ENCODE peak calls at places on chromosomes 1 and 21, in four cellular contexts. U, M, Q and O are unnamed samples. For H3K4me1, the result is how much of the 10 kb centered on the place peaks cover.

GRCh38 chr1:18637553-18637960 is 6.9 kb downstream of the PAX7 start:
- DNase-seq in U (no peak), Q (no peak), M (no peak), O (no peak)

GRCh38 chr1:201499795-201500669 is 6.9 kb downstream of the CSRP1 start:
- DNase-seq in Q (peak), U (no peak), M (no peak), O (no peak)

GRCh38 chr1:115641762-115642167 is at the start of gene VANGL1:
- DNase-seq in U (peak), M (peak), Q (peak), O (no peak)

GRCh38 chr1:4554291-4554865 is 100.0 kb upstream of the AJAP1 start:
- DNase-seq in U (no peak), Q (no peak), M (no peak), O (no peak)

GRCh38 chr21:41168391-41169257 is 664 bp downstream of the BACE2 start:
- DNase-seq in Q (peak), M (peak), U (peak), O (no peak)

GRCh38 chr1:29805896-29806160 is 569.5 kb downstream of the PTPRU start:
- DNase-seq in Q (no peak), U (no peak), M (no peak), O (no peak)

GRCh38 chr1:101506541-101507164 is 269.8 kb downstream of the S1PR1 start:
- DNase-seq in U (peak), M (no peak), Q (peak), O (peak)

GRCh38 chr1:184296466-184297243 is 90.2 kb upstream of the C1orf21 start:
- DNase-seq in M (peak), U (peak), Q (peak), O (no peak)

GRCh38 chr21:46210378-46211136 is 18.0 kb downstream of the LSS start:
- DNase-seq in U (no peak), M (no peak), Q (no peak), O (no peak)

GRCh38 chr1:234519506-234519905 is 40.5 kb upstream of the TARBP1 start:
- DNase-seq in M (no peak), Q (no peak), U (no peak), O (no peak)

GRCh38 chr21:44875341-44875740 is 1.9 kb upstream of the PTTG1IP start:
- DNase-seq in Q (peak), M (no peak), U (peak), O (no peak)
- H3K27ac ChIP-seq in Q (no peak), M (peak), U (peak), O (no peak)

GRCh38 chr1:164649146-164649545 is 90.2 kb downstream of the PBX1 start:
- DNase-seq in Q (no peak), M (no peak), U (no peak), O (no peak)

GRCh38 chr1:164648211-164649080 is 89.5 kb downstream of the PBX1 start:
- DNase-seq in Q (no peak), M (no peak), U (no peak), O (no peak)

GRCh38 chr1:164654200-164654599 is 95.2 kb downstream of the PBX1 start:
- DNase-seq in Q (no peak), U (no peak), M (no peak), O (no peak)

GRCh38 chr1:164653705-164654104 is 94.7 kb downstream of the PBX1 start:
- DNase-seq in Q (no peak), M (no peak), U (no peak), O (no peak)

DNA sequence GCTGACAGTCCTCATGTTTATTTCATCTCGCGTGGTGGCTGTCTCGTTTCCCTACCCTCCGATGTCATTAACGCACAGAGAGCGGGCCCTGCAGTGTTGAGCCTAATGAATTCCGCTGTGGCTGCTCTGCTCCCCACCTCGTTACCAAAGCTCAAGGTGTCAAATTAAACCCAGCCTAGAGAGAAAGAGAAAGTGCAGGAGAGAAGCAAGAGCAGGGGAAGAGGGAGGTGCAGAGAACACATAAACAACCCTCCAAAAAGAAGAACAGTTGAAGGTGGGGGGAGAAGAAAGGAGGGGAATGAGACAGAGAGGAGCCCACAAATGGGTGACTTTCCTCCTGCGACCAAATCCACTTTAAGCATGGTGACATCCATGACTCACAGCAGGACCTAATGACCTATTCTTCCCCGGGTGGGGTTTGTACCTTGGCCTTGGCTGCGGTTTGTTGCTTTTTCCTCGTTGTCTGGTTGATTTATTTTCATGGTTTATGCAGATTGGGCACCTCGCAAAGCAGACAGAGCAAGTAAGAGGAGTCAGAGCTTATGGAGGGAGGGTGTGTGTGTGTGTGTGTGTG is 92.5 kb downstream of the PBX1 start:
- DNase-seq in M (no peak), Q (no peak), U (peak), O (peak)
- H3K4me1 ChIP-seq in M (half or more), Q (under half), U (under half), O (under half)

DNA sequence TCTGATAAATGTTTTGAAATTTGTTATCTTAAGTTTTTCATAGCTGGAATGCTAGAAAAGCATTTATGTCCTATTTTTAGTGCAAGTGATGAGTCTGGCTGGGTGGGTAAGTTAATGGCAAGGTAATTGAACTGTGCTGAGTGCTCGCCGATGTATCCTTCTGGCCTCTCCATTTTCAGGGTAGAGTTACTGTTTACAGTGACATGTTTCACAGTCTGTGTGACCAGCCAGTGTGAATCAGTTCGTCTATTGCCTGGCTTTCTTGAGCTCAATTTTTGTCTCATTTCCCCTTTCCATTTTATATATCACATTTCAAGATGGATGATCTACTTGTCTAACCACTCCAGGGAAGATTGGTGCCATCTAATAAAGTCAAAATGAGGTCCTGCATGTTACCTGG is 44.1 kb downstream of the ITSN1 start:
- DNase-seq in M (no peak), U (no peak), Q (no peak), O (no peak)
- H3K27ac ChIP-seq in M (no peak), U (no peak), Q (peak), O (no peak)

GRCh38 chr1:16064536-16065196 is 8.8 kb downstream of the FAM131C start:
- DNase-seq in U (no peak), M (no peak), Q (no peak), O (no peak)

GRCh38 chr1:16067127-16067768 is 6.2 kb downstream of the FAM131C start:
- DNase-seq in Q (no peak), U (peak), M (no peak), O (no peak)

GRCh38 chr1:16067933-16068332 is 5.5 kb downstream of the FAM131C start:
- DNase-seq in U (no peak), M (no peak), Q (no peak), O (no peak)

GRCh38 chr1:16065197-16065576 is 8.3 kb downstream of the FAM131C start:
- DNase-seq in M (no peak), U (no peak), Q (no peak), O (no peak)

DNA sequence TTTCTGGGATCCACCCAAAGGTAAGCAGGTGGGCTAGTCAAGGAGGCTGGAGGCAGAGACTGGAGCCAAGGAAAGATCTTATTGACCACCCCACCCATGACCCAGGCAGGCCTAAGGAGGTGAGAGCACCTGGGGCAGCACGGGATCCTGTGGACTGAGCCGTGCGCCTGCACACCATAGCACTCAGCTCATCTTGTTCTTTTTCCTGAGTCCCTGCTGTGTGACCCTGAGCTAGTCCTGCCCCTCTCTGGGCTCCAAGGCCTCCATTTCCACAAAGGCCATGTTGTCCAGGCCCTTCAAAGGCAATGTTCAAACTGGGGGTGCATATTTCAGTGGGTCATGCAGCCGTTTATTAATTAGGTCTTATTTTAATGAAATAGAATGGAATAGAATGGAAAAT is 7.2 kb downstream of the FAM131C start:
- DNase-seq in U (no peak), M (no peak), Q (no peak), O (no peak)
- H3K4me1 ChIP-seq in U (under half), M (under half), Q (under half), O (under half)